ENCODE peak calls at places on chromosomes 6 and 20, in nine cellular contexts. One of them, this sample, is unnamed.

GRCh38 chr20:47020231-47020630 is 125.6 kb downstream of the EYA2 start:
- DNase-seq in left lung: no peak
- DNase-seq in CD8-positive, alpha-beta T cell: no peak
- DNase-seq in heart right ventricle: no peak
- DNase-seq in astrocyte: peak; percentile 3
- DNase-seq in lower lobe of right lung: no peak
- DNase-seq in uterus: no peak
- DNase-seq in transverse colon: no peak
- DNase-seq in kidney epithelial cell: no peak
- DNase-seq in this sample: peak; percentile 2

GRCh38 chr6:116268589-116269293 is 11.0 kb downstream of the TSPYL1 start:
- DNase-seq in left lung: no peak
- DNase-seq in CD8-positive, alpha-beta T cell: no peak
- DNase-seq in heart right ventricle: no peak
- DNase-seq in astrocyte: peak; percentile 63
- DNase-seq in lower lobe of right lung: no peak
- DNase-seq in uterus: no peak
- DNase-seq in transverse colon: no peak
- DNase-seq in kidney epithelial cell: peak; percentile 38
- DNase-seq in this sample: peak; percentile 29

GRCh38 chr20:57251344-57251743 is 15.1 kb downstream of the BMP7 start:
- DNase-seq in left lung: no peak
- DNase-seq in CD8-positive, alpha-beta T cell: no peak
- DNase-seq in heart right ventricle: no peak
- DNase-seq in astrocyte: no peak
- DNase-seq in lower lobe of right lung: no peak
- DNase-seq in uterus: no peak
- DNase-seq in transverse colon: no peak
- DNase-seq in kidney epithelial cell: no peak
- DNase-seq in this sample: no peak

GRCh38 chr6:74657033-74657432 is 548.8 kb downstream of the COL12A1 start:
- DNase-seq in left lung: no peak
- DNase-seq in CD8-positive, alpha-beta T cell: no peak
- DNase-seq in heart right ventricle: no peak
- DNase-seq in astrocyte: peak; percentile 49
- DNase-seq in lower lobe of right lung: no peak
- DNase-seq in uterus: no peak
- DNase-seq in transverse colon: no peak
- DNase-seq in kidney epithelial cell: no peak
- DNase-seq in this sample: peak; percentile 78

GRCh38 chr6:118523216-118523615 is 24.9 kb upstream of the PLN start:
- DNase-seq in left lung: no peak
- DNase-seq in CD8-positive, alpha-beta T cell: no peak
- DNase-seq in heart right ventricle: no peak
- DNase-seq in astrocyte: no peak
- DNase-seq in lower lobe of right lung: no peak
- DNase-seq in uterus: no peak
- DNase-seq in transverse colon: no peak
- DNase-seq in kidney epithelial cell: no peak
- DNase-seq in this sample: no peak

GRCh38 chr6:37137201-37137880 is 32.6 kb upstream of the PIM1 start:
- DNase-seq in left lung: no peak
- DNase-seq in CD8-positive, alpha-beta T cell: no peak
- DNase-seq in heart right ventricle: no peak
- DNase-seq in astrocyte: peak; percentile 99
- DNase-seq in lower lobe of right lung: no peak
- DNase-seq in uterus: peak; percentile 58
- DNase-seq in transverse colon: no peak
- DNase-seq in kidney epithelial cell: peak; percentile 99
- DNase-seq in this sample: peak; percentile 98

GRCh38 chr20:23629542-23630391 is 8.0 kb downstream of the CST3 start:
- DNase-seq in left lung: no peak
- DNase-seq in CD8-positive, alpha-beta T cell: no peak
- DNase-seq in heart right ventricle: no peak
- DNase-seq in astrocyte: no peak
- DNase-seq in lower lobe of right lung: no peak
- DNase-seq in uterus: no peak
- DNase-seq in transverse colon: no peak
- DNase-seq in kidney epithelial cell: no peak
- DNase-seq in this sample: no peak

GRCh38 chr6:16819752-16820151 is 58.5 kb upstream of the ATXN1 start:
- DNase-seq in left lung: no peak
- DNase-seq in CD8-positive, alpha-beta T cell: no peak
- DNase-seq in heart right ventricle: no peak
- DNase-seq in astrocyte: no peak
- DNase-seq in lower lobe of right lung: no peak
- DNase-seq in uterus: no peak
- DNase-seq in transverse colon: no peak
- DNase-seq in kidney epithelial cell: no peak
- DNase-seq in this sample: no peak

GRCh38 chr20:57178582-57179112 is 87.8 kb downstream of the BMP7 start:
- DNase-seq in left lung: no peak
- DNase-seq in CD8-positive, alpha-beta T cell: no peak
- DNase-seq in heart right ventricle: no peak
- DNase-seq in astrocyte: no peak
- DNase-seq in lower lobe of right lung: no peak
- DNase-seq in uterus: no peak
- DNase-seq in transverse colon: no peak
- DNase-seq in kidney epithelial cell: no peak
- DNase-seq in this sample: no peak

GRCh38 chr20:40497781-40498691 is 191.0 kb downstream of the MAFB start:
- DNase-seq in left lung: peak; percentile 86
- DNase-seq in CD8-positive, alpha-beta T cell: no peak
- DNase-seq in heart right ventricle: peak; percentile 19
- DNase-seq in astrocyte: peak; percentile 6
- DNase-seq in lower lobe of right lung: peak; percentile 89
- DNase-seq in uterus: no peak
- DNase-seq in transverse colon: peak; percentile 10
- DNase-seq in kidney epithelial cell: no peak
- DNase-seq in this sample: no peak

GRCh38 chr20:3896302-3896701 is 7.1 kb downstream of the PANK2 start:
- DNase-seq in left lung: no peak
- DNase-seq in CD8-positive, alpha-beta T cell: no peak
- DNase-seq in heart right ventricle: no peak
- DNase-seq in astrocyte: no peak
- DNase-seq in lower lobe of right lung: no peak
- DNase-seq in uterus: no peak
- DNase-seq in transverse colon: no peak
- DNase-seq in kidney epithelial cell: no peak
- DNase-seq in this sample: no peak

GRCh38 chr6:167849846-167850459 is 23.2 kb downstream of the AFDN start:
- DNase-seq in left lung: no peak
- DNase-seq in CD8-positive, alpha-beta T cell: no peak
- DNase-seq in heart right ventricle: no peak
- DNase-seq in astrocyte: peak; percentile 24
- DNase-seq in lower lobe of right lung: no peak
- DNase-seq in uterus: no peak
- DNase-seq in transverse colon: no peak
- DNase-seq in kidney epithelial cell: peak; percentile 80
- DNase-seq in this sample: no peak

GRCh38 chr6:2695464-2696095 is 55.1 kb downstream of the MYLK4 start:
- DNase-seq in left lung: no peak
- DNase-seq in CD8-positive, alpha-beta T cell: no peak
- DNase-seq in heart right ventricle: no peak
- DNase-seq in astrocyte: no peak
- DNase-seq in lower lobe of right lung: no peak
- DNase-seq in uterus: no peak
- DNase-seq in transverse colon: no peak
- DNase-seq in kidney epithelial cell: no peak
- DNase-seq in this sample: no peak
- TF ChIP-seq CTCF in left lung: peak; percentile 21
- TF ChIP-seq CTCF in CD8-positive, alpha-beta T cell: no peak
- TF ChIP-seq CTCF in heart right ventricle: peak; percentile 62
- TF ChIP-seq CTCF in astrocyte: peak; percentile 41
- TF ChIP-seq CTCF in lower lobe of right lung: no peak
- TF ChIP-seq CTCF in uterus: no peak
- TF ChIP-seq CTCF in transverse colon: peak; percentile 12
- TF ChIP-seq CTCF in kidney epithelial cell: peak; percentile 35
- TF ChIP-seq CTCF in this sample: peak; percentile 31

GRCh38 chr6:150907385-150907784 is 41.9 kb downstream of the MTHFD1L start:
- DNase-seq in left lung: no peak
- DNase-seq in CD8-positive, alpha-beta T cell: no peak
- DNase-seq in heart right ventricle: no peak
- DNase-seq in astrocyte: no peak
- DNase-seq in lower lobe of right lung: no peak
- DNase-seq in uterus: no peak
- DNase-seq in transverse colon: no peak
- DNase-seq in kidney epithelial cell: no peak
- DNase-seq in this sample: no peak

GRCh38 chr6:150914372-150914771 is 48.9 kb downstream of the MTHFD1L start:
- DNase-seq in left lung: no peak
- DNase-seq in CD8-positive, alpha-beta T cell: no peak
- DNase-seq in heart right ventricle: no peak
- DNase-seq in astrocyte: no peak
- DNase-seq in lower lobe of right lung: no peak
- DNase-seq in uterus: no peak
- DNase-seq in transverse colon: no peak
- DNase-seq in kidney epithelial cell: no peak
- DNase-seq in this sample: no peak

GRCh38 chr6:150905769-150906168 is 40.3 kb downstream of the MTHFD1L start:
- DNase-seq in left lung: no peak
- DNase-seq in CD8-positive, alpha-beta T cell: no peak
- DNase-seq in heart right ventricle: no peak
- DNase-seq in astrocyte: no peak
- DNase-seq in lower lobe of right lung: no peak
- DNase-seq in uterus: no peak
- DNase-seq in transverse colon: no peak
- DNase-seq in kidney epithelial cell: no peak
- DNase-seq in this sample: no peak

GRCh38 chr6:150915156-150915555 is 49.7 kb downstream of the MTHFD1L start:
- DNase-seq in left lung: no peak
- DNase-seq in CD8-positive, alpha-beta T cell: no peak
- DNase-seq in heart right ventricle: no peak
- DNase-seq in astrocyte: no peak
- DNase-seq in lower lobe of right lung: no peak
- DNase-seq in uterus: no peak
- DNase-seq in transverse colon: no peak
- DNase-seq in kidney epithelial cell: no peak
- DNase-seq in this sample: no peak

DNA sequence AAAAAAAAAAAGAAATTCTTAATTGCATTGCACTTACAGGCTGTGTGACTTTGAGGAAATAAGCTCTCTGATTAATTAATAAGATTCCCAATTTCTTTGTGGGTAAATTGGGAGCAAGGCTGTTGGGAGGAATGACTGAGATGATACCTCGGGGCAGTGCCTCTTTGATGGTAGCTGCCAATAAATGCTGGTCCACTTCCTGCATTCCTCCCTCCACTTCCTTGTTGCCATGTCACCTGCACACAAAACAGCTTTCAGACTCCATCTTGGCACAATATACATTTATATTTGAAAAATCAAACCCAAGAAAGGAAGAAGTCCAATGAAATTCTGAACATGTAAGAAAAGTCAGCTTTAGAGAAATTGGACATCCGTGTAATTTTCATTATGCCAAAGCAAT is 45.1 kb downstream of the MTHFD1L start:
- DNase-seq in left lung: no peak
- DNase-seq in CD8-positive, alpha-beta T cell: no peak
- DNase-seq in heart right ventricle: no peak
- DNase-seq in astrocyte: no peak
- DNase-seq in lower lobe of right lung: no peak
- DNase-seq in uterus: no peak
- DNase-seq in transverse colon: no peak
- DNase-seq in kidney epithelial cell: no peak
- DNase-seq in this sample: no peak
- H3K36me3 ChIP-seq in left lung: peaks cover 36% of the 10 kb centered on the region
- H3K36me3 ChIP-seq in CD8-positive, alpha-beta T cell: no peaks in the 10 kb centered on the region
- H3K36me3 ChIP-seq in heart right ventricle: peaks cover 10% of the 10 kb centered on the region
- H3K36me3 ChIP-seq in astrocyte: peaks cover 2% of the 10 kb centered on the region
- H3K36me3 ChIP-seq in lower lobe of right lung: no peaks in the 10 kb centered on the region
- H3K36me3 ChIP-seq in uterus: no peaks in the 10 kb centered on the region
- H3K36me3 ChIP-seq in transverse colon: no peaks in the 10 kb centered on the region
- H3K36me3 ChIP-seq in kidney epithelial cell: peaks cover 2% of the 10 kb centered on the region
- H3K36me3 ChIP-seq in this sample: peaks cover 11% of the 10 kb centered on the region

GRCh38 chr6:7701212-7701834 is 24.6 kb upstream of the BMP6 start:
- DNase-seq in left lung: no peak
- DNase-seq in CD8-positive, alpha-beta T cell: no peak
- DNase-seq in heart right ventricle: no peak
- DNase-seq in astrocyte: no peak
- DNase-seq in lower lobe of right lung: no peak
- DNase-seq in uterus: no peak
- DNase-seq in transverse colon: no peak
- DNase-seq in kidney epithelial cell: no peak
- DNase-seq in this sample: no peak

GRCh38 chr6:7696061-7696460 is 29.8 kb upstream of the BMP6 start:
- DNase-seq in left lung: no peak
- DNase-seq in CD8-positive, alpha-beta T cell: no peak
- DNase-seq in heart right ventricle: no peak
- DNase-seq in astrocyte: no peak
- DNase-seq in lower lobe of right lung: no peak
- DNase-seq in uterus: no peak
- DNase-seq in transverse colon: no peak
- DNase-seq in kidney epithelial cell: no peak
- DNase-seq in this sample: no peak

GRCh38 chr6:7693827-7694226 is 32.1 kb upstream of the BMP6 start:
- DNase-seq in left lung: no peak
- DNase-seq in CD8-positive, alpha-beta T cell: no peak
- DNase-seq in heart right ventricle: no peak
- DNase-seq in astrocyte: no peak
- DNase-seq in lower lobe of right lung: no peak
- DNase-seq in uterus: no peak
- DNase-seq in transverse colon: no peak
- DNase-seq in kidney epithelial cell: no peak
- DNase-seq in this sample: no peak

GRCh38 chr6:7697820-7698623 is 27.9 kb upstream of the BMP6 start:
- DNase-seq in left lung: no peak
- DNase-seq in CD8-positive, alpha-beta T cell: no peak
- DNase-seq in heart right ventricle: peak; percentile 18
- DNase-seq in astrocyte: peak; percentile 89
- DNase-seq in lower lobe of right lung: no peak
- DNase-seq in uterus: no peak
- DNase-seq in transverse colon: peak; percentile 13
- DNase-seq in kidney epithelial cell: peak; percentile 89
- DNase-seq in this sample: peak; percentile 73

DNA sequence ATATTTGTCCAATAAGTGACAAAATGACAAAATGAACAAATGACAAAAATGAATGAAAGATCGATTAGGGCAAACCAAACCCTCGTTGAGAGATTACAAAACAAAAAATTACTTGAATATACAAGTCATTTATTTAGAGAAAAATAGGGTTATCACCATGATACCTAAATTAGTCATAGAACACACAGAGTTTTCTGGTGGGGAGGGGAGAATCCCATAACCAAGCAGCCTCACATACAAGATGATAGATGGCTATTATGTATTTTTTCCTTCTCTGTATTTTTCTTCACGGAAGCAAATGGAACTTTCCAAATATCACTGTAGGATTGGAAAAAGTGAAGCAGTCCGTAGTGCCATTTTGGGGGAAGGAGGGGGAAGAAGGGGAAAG is 28.5 kb upstream of the BMP6 start:
- DNase-seq in left lung: no peak
- DNase-seq in CD8-positive, alpha-beta T cell: no peak
- DNase-seq in heart right ventricle: no peak
- DNase-seq in astrocyte: no peak
- DNase-seq in lower lobe of right lung: no peak
- DNase-seq in uterus: no peak
- DNase-seq in transverse colon: no peak
- DNase-seq in kidney epithelial cell: no peak
- DNase-seq in this sample: no peak
- H3K4me3 ChIP-seq in left lung: no peak overlapping the region
- H3K4me3 ChIP-seq in CD8-positive, alpha-beta T cell: no peak overlapping the region
- H3K4me3 ChIP-seq in heart right ventricle: no peak overlapping the region
- H3K4me3 ChIP-seq in astrocyte: peak overlapping the region; percentile 35
- H3K4me3 ChIP-seq in lower lobe of right lung: no peak overlapping the region
- H3K4me3 ChIP-seq in uterus: no peak overlapping the region
- H3K4me3 ChIP-seq in transverse colon: no peak overlapping the region
- H3K4me3 ChIP-seq in kidney epithelial cell: no peak overlapping the region
- H3K4me3 ChIP-seq in this sample: no peak overlapping the region

GRCh38 chr20:884983-885952 is 30.9 kb downstream of the ANGPT4 start:
- DNase-seq in left lung: peak; percentile 77
- DNase-seq in CD8-positive, alpha-beta T cell: no peak
- DNase-seq in heart right ventricle: no peak
- DNase-seq in astrocyte: peak; percentile 10
- DNase-seq in lower lobe of right lung: no peak
- DNase-seq in uterus: peak; percentile 21
- DNase-seq in transverse colon: no peak
- DNase-seq in kidney epithelial cell: no peak
- DNase-seq in this sample: no peak
- TF ChIP-seq CTCF in left lung: no peak
- TF ChIP-seq CTCF in CD8-positive, alpha-beta T cell: no peak
- TF ChIP-seq CTCF in heart right ventricle: peak; percentile 27
- TF ChIP-seq CTCF in astrocyte: no peak
- TF ChIP-seq CTCF in lower lobe of right lung: no peak
- TF ChIP-seq CTCF in uterus: peak; percentile 20
- TF ChIP-seq CTCF in transverse colon: no peak
- TF ChIP-seq CTCF in kidney epithelial cell: no peak
- TF ChIP-seq CTCF in this sample: no peak